ENCODE peak calls at places on chromosomes 12 and 14, in seven cellular contexts. S, D, Q, C, N, B and F are unnamed samples.

GRCh38 chr12:114403690-114404450 is 2.1 kb downstream of the TBX5 start:
- DNase-seq in S (no peak), D (no peak), Q (no peak), C (no peak), N (no peak), B (no peak), F (peak)

GRCh38 chr12:4859478-4860210 is 50.1 kb upstream of the KCNA1 start:
- DNase-seq in S (no peak), D (no peak), Q (no peak), C (no peak), N (no peak), B (no peak), F (no peak)

GRCh38 chr12:131142891-131143637 is 189.4 kb downstream of the ADGRD1 start:
- DNase-seq in S (no peak), D (no peak), Q (peak), C (no peak), N (no peak), B (no peak), F (no peak)

GRCh38 chr14:81033841-81034240 is 78.4 kb downstream of the TSHR start:
- DNase-seq in S (no peak), D (no peak), Q (no peak), C (no peak), N (no peak), B (no peak), F (no peak)

GRCh38 chr12:49187184-49187583 is 1.7 kb downstream of the TUBA1A start:
- DNase-seq in S (no peak), D (no peak), Q (peak), C (no peak), N (peak), B (peak), F (no peak)

GRCh38 chr12:115325858-115326257 is 641.9 kb upstream of the TBX3 start:
- DNase-seq in S (no peak), D (no peak), Q (no peak), C (no peak), N (no peak), B (no peak), F (no peak)

GRCh38 chr12:117486840-117487659 is 125.6 kb upstream of the NOS1 start:
- DNase-seq in S (no peak), D (no peak), Q (no peak), C (no peak), N (no peak), B (peak), F (peak)

GRCh38 chr14:24441485-24441884 is 1.1 kb downstream of the SDR39U1 start:
- DNase-seq in S (no peak), D (no peak), Q (no peak), C (no peak), N (no peak), B (no peak), F (no peak)

GRCh38 chr12:131826064-131826928 is 1.9 kb upstream of the MMP17 start:
- DNase-seq in S (no peak), D (no peak), Q (no peak), C (no peak), N (no peak), B (peak), F (no peak)

GRCh38 chr12:65608319-65608916 is 215.9 kb upstream of the HMGA2 start:
- DNase-seq in S (no peak), D (no peak), Q (no peak), C (no peak), N (no peak), B (no peak), F (no peak)

GRCh38 chr12:87320724-87321123 is 708.5 kb downstream of the C12orf50 start:
- DNase-seq in S (no peak), D (no peak), Q (no peak), C (no peak), N (no peak), B (no peak), F (no peak)

GRCh38 chr12:5318874-5319273 is 113.0 kb upstream of the NTF3 start:
- DNase-seq in S (peak), D (no peak), Q (no peak), C (no peak), N (no peak), B (peak), F (no peak)

GRCh38 chr14:49193365-49194050 is 392.7 kb downstream of the RPS29 start:
- DNase-seq in S (no peak), D (no peak), Q (peak), C (no peak), N (no peak), B (no peak), F (no peak)

GRCh38 chr12:27826076-27826475 is 46.0 kb upstream of the MANSC4 start:
- DNase-seq in S (no peak), D (no peak), Q (no peak), C (no peak), N (no peak), B (no peak), F (no peak)

GRCh38 chr12:39102474-39103209 is 197.3 kb upstream of the CPNE8 start:
- DNase-seq in S (no peak), D (no peak), Q (no peak), C (no peak), N (no peak), B (no peak), F (no peak)

GRCh38 chr14:63512861-63513260 is 30.3 kb downstream of the PPP2R5E start:
- DNase-seq in S (no peak), D (no peak), Q (no peak), C (no peak), N (no peak), B (no peak), F (no peak)

GRCh38 chr12:130847097-130847496 is 8.0 kb upstream of the STX2 start:
- DNase-seq in S (no peak), D (no peak), Q (no peak), C (no peak), N (no peak), B (no peak), F (no peak)

GRCh38 chr14:75246546-75247285 is 31.9 kb upstream of the FOS start:
- DNase-seq in S (no peak), D (no peak), Q (no peak), C (no peak), N (no peak), B (peak), F (no peak)

GRCh38 chr14:55129086-55129427 is at the start of gene LGALS3:
- DNase-seq in S (no peak), D (no peak), Q (peak), C (peak), N (no peak), B (peak), F (peak)

GRCh38 chr12:116450406-116450910 is 108.7 kb upstream of the MAP1LC3B2 start:
- DNase-seq in S (no peak), D (no peak), Q (no peak), C (no peak), N (no peak), B (no peak), F (no peak)

GRCh38 chr14:73188501-73188903 is 48.8 kb upstream of the PAPLN start:
- DNase-seq in S (peak), D (no peak), Q (no peak), C (no peak), N (no peak), B (peak), F (no peak)

GRCh38 chr12:120470150-120470817 is 736 bp upstream of the SRSF9 start:
- DNase-seq in S (no peak), D (no peak), Q (no peak), C (no peak), N (no peak), B (no peak), F (peak)

GRCh38 chr12:123550700-123551099 is 17.2 kb upstream of the RILPL1 start:
- DNase-seq in S (no peak), D (no peak), Q (no peak), C (no peak), N (no peak), B (no peak), F (no peak)

GRCh38 chr14:94476018-94476417 is at the start of gene SERPINA9:
- DNase-seq in S (no peak), D (no peak), Q (no peak), C (no peak), N (no peak), B (peak), F (no peak)

GRCh38 chr12:58364389-58365086 is 423.2 kb downstream of the ATP23 start:
- DNase-seq in S (peak), D (no peak), Q (no peak), C (no peak), N (no peak), B (peak), F (no peak)

GRCh38 chr14:105180598-105181528 is at the start of gene NUDT14:
- DNase-seq in S (no peak), D (peak), Q (peak), C (peak), N (peak), B (peak), F (peak)

GRCh38 chr12:57621497-57622292 is 10.5 kb downstream of the ARHGEF25 start:
- DNase-seq in S (no peak), D (peak), Q (peak), C (peak), N (no peak), B (peak), F (peak)

GRCh38 chr12:124039276-124039675 is 66.3 kb downstream of the ZNF664 start:
- DNase-seq in S (peak), D (no peak), Q (no peak), C (no peak), N (no peak), B (peak), F (no peak)

GRCh38 chr12:27534060-27534764 is 10.2 kb downstream of the PPFIBP1 start:
- DNase-seq in S (no peak), D (no peak), Q (no peak), C (no peak), N (no peak), B (no peak), F (no peak)

GRCh38 chr12:102973583-102973982 is 16.1 kb downstream of the ASCL1 start:
- DNase-seq in S (no peak), D (no peak), Q (no peak), C (no peak), N (no peak), B (no peak), F (no peak)

GRCh38 chr12:6605425-6606330 is 1.5 kb downstream of the CHD4 start:
- DNase-seq in S (no peak), D (peak), Q (peak), C (peak), N (peak), B (peak), F (no peak)

GRCh38 chr12:108117163-108117849 is 11.8 kb upstream of the WSCD2 start:
- DNase-seq in S (no peak), D (no peak), Q (no peak), C (no peak), N (no peak), B (no peak), F (no peak)

GRCh38 chr14:100307215-100308111 is 1.2 kb upstream of the SLC25A29 start:
- DNase-seq in S (no peak), D (no peak), Q (peak), C (no peak), N (no peak), B (peak), F (peak)
- H3K27ac ChIP-seq in S (no peak), D (no peak), Q (peak), C (no peak), N (peak), B (no peak), F (peak)

GRCh38 chr12:121812921-121813896 is 9.4 kb downstream of the SETD1B start:
- DNase-seq in S (no peak), D (no peak), Q (no peak), C (no peak), N (no peak), B (no peak), F (peak)
- H3K27ac ChIP-seq in S (no peak), D (no peak), Q (no peak), C (no peak), N (no peak), B (no peak), F (peak)

GRCh38 chr12:91627225-91627624 is 444.6 kb upstream of the DCN start:
- DNase-seq in S (no peak), D (no peak), Q (no peak), C (no peak), N (no peak), B (no peak), F (no peak)
- H3K27ac ChIP-seq in S (no peak), D (no peak), Q (peak), C (no peak), N (no peak), B (no peak), F (no peak)

DNA sequence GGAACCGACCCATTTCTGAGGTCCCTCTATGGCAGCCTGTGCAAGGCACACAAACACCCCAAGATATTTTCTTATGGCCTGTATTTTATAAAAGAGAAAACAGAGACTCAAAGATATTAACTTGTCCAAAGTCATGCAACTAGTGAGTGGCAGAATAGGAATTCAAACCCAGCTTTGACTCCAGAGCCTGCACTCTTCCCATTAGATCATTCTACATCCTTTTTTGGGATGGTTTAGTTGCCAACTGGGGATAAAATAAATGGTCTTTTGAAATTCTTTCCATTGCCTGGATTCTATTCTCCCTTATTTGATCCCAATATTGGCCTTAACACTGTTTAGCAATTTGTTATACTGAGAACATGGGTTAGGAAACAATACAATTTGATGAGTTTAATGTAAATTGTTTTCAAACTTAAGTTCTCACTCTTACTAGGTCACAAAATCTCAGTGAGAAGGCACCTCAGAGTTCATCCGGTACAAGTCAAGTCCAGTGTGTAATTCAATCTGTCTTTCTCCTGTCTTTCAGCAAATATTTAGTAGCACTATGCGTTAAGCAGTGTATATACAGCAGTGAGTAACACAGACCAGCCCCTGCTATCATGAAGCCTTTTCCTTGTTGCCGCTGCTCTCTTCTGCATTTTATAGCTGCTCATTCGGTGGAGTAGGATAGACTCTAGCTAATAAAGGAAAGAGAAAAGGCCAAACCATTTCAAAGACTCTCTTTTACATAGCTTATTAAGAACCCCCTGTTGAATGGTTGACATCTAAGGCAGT is 162.1 kb upstream of the IFNG-AS1 start:
- DNase-seq in S (no peak), D (no peak), Q (no peak), C (no peak), N (no peak), B (no peak), F (no peak)
- H3K27ac ChIP-seq in S (peak), D (no peak), Q (peak), C (no peak), N (no peak), B (peak), F (peak)

DNA sequence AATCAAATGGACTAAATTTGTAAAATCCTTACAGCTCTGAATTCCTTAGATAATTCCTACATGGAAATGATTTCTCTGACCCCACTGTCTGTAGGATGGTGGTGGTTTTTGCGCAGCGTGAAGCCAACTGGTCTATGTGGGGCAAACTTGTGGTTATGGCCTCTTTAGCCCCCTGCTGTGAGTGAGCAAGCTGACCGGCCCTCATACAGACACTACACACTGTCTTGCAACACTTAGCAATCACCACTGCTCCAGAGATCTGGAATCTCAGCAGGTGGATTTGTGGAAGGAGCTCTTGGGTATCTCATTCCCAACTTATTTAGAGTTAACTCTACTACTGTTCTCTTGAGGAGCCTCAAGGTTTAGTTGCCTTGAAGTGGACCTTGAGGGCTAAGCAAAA is 70.2 kb downstream of the SCN8A start:
- DNase-seq in S (no peak), D (no peak), Q (no peak), C (no peak), N (no peak), B (no peak), F (no peak)
- H3K27ac ChIP-seq in S (no peak), D (no peak), Q (no peak), C (no peak), N (no peak), B (no peak), F (no peak)